ENCODE peak calls at places on chromosome 7, in eight cellular contexts. S is GM10248, E is NCI-H345, T is NCI-H146, I is H4, Q is activated T-helper 1 cell treated with Interleukin-2 at 50 U/mL for 16 hours, K is HepG2, Y is immature natural killer cell. H is an unnamed sample.

GRCh38 chr7:20064974-20065862 is 152.0 kb downstream of the MACC1 start:
- DNase-seq in I (peak; percentile 99), Y (no peak), T (peak; percentile 2), Q (no peak), K (no peak), S (peak; percentile 41), E (no peak), H (peak; percentile 57)

GRCh38 chr7:20470082-20470481 is 139.4 kb downstream of the ITGB8 start:
- DNase-seq in T (no peak), I (no peak), S (no peak), Q (no peak), K (no peak), Y (no peak), E (no peak), H (no peak)

GRCh38 chr7:74051629-74052410 is 23.8 kb downstream of the ELN start:
- DNase-seq in Q (no peak), K (peak; percentile 56), I (peak; percentile 67), S (no peak), E (no peak), Y (peak; percentile 16), T (peak; percentile 80), H (no peak)

GRCh38 chr7:151822541-151823181 is 54.3 kb downstream of the PRKAG2 start:
- DNase-seq in S (no peak), Q (no peak), E (no peak), Y (no peak), T (no peak), I (no peak), K (no peak), H (no peak)

GRCh38 chr7:140966561-140967234 is 42.0 kb upstream of the BRAF start:
- DNase-seq in I (no peak), T (peak; percentile 16), S (no peak), E (no peak), Q (no peak), Y (no peak), K (no peak), H (no peak)

GRCh38 chr7:143285806-143286521 is 1.2 kb downstream of the TMEM139 start:
- DNase-seq in K (no peak), I (no peak), T (no peak), Q (no peak), S (no peak), Y (no peak), E (no peak), H (no peak)

GRCh38 chr7:158649279-158649678 is 55.3 kb downstream of the NCAPG2 start:
- DNase-seq in K (peak; percentile 67), E (no peak), Q (no peak), Y (no peak), S (no peak), T (no peak), I (peak; percentile 65), H (no peak)

GRCh38 chr7:26588511-26588910 is 275.9 kb downstream of the SKAP2 start:
- DNase-seq in E (peak; percentile 11), Y (no peak), S (no peak), Q (no peak), K (no peak), I (no peak), T (peak; percentile 65), H (no peak)

GRCh38 chr7:155523168-155523675 is 23.1 kb downstream of the CNPY1 start:
- DNase-seq in Q (no peak), E (no peak), T (no peak), Y (no peak), I (no peak), S (no peak), K (no peak), H (no peak)

GRCh38 chr7:137026176-137026500 is 157.7 kb downstream of the CHRM2 start:
- DNase-seq in T (no peak), Q (no peak), Y (no peak), S (no peak), E (no peak), K (no peak), I (no peak), H (no peak)

GRCh38 chr7:7323352-7323751 is 141.0 kb downstream of the C1GALT1 start:
- DNase-seq in S (peak; percentile 32), Y (no peak), I (no peak), E (peak; percentile 97), Q (no peak), T (peak; percentile 19), K (no peak), H (peak; percentile 35)

GRCh38 chr7:151091431-151091830 is 5.2 kb downstream of the AGAP3 start:
- DNase-seq in E (no peak), T (no peak), Y (no peak), K (no peak), S (peak; percentile 51), I (no peak), Q (no peak), H (no peak)

GRCh38 chr7:74051193-74051592 is 23.2 kb downstream of the ELN start:
- DNase-seq in E (no peak), K (no peak), Q (no peak), S (no peak), T (no peak), I (no peak), Y (no peak), H (no peak)

GRCh38 chr7:96649981-96650380 is 59.7 kb downstream of the SEM1 start:
- DNase-seq in S (no peak), E (no peak), Y (no peak), Q (no peak), T (no peak), I (peak; percentile 27), K (no peak), H (no peak)

GRCh38 chr7:81062747-81063146 is 143.9 kb upstream of the SEMA3C start:
- DNase-seq in K (no peak), Q (no peak), I (no peak), T (no peak), Y (no peak), E (no peak), S (no peak), H (no peak)

GRCh38 chr7:84237533-84238173 is 43.1 kb upstream of the SEMA3A start:
- DNase-seq in I (peak; percentile 62), E (no peak), S (no peak), T (no peak), Q (no peak), Y (no peak), K (no peak), H (no peak)

GRCh38 chr7:133117432-133117831 is 35.5 kb upstream of the CHCHD3 start:
- DNase-seq in T (no peak), S (no peak), Y (no peak), Q (no peak), K (no peak), I (no peak), E (no peak), H (no peak)

GRCh38 chr7:128176696-128177095 is 64.4 kb upstream of the LEP start:
- DNase-seq in Y (no peak), Q (no peak), I (no peak), T (no peak), K (no peak), S (no peak), E (no peak), H (no peak)

GRCh38 chr7:151540146-151540545 is 20.5 kb upstream of the RHEB start:
- DNase-seq in Q (no peak), T (no peak), I (no peak), E (no peak), S (no peak), Y (no peak), K (no peak), H (no peak)

GRCh38 chr7:13851756-13852155 is 137.7 kb downstream of the ETV1 start:
- DNase-seq in I (peak; percentile 73), Y (no peak), E (peak; percentile 28), S (no peak), T (peak; percentile 36), K (no peak), Q (no peak), H (no peak)

GRCh38 chr7:51300762-51301674 is 15.6 kb downstream of the COBL start:
- DNase-seq in I (peak; percentile 3), K (no peak), T (no peak), Q (no peak), Y (no peak), E (no peak), S (no peak), H (no peak)

GRCh38 chr7:121504478-121504877 is 108.4 kb upstream of the FAM3C start:
- DNase-seq in Q (no peak), Y (no peak), K (no peak), S (no peak), T (no peak), I (peak; percentile 90), E (no peak), H (no peak)

GRCh38 chr7:127652333-127653248 is 597 bp downstream of the SND1 start:
- DNase-seq in I (no peak), Q (no peak), S (no peak), T (peak; percentile 56), Y (no peak), E (no peak), K (no peak), H (no peak)

GRCh38 chr7:46626261-46627037 is 705.4 kb upstream of the IGFBP3 start:
- DNase-seq in I (no peak), K (no peak), S (no peak), Y (no peak), E (no peak), T (no peak), Q (no peak), H (no peak)

GRCh38 chr7:69864822-69865221 is 266.5 kb downstream of the AUTS2 start:
- DNase-seq in S (no peak), Y (no peak), Q (no peak), E (no peak), K (no peak), T (peak; percentile 43), I (no peak), H (no peak)

GRCh38 chr7:82700739-82701138 is 257.2 kb upstream of the CACNA2D1 start:
- DNase-seq in E (peak; percentile 8), K (no peak), Y (no peak), T (peak; percentile 77), I (no peak), S (no peak), Q (no peak), H (no peak)

GRCh38 chr7:115271332-115272235 is 349.7 kb downstream of the MDFIC start:
- DNase-seq in I (no peak), K (no peak), Q (no peak), Y (no peak), S (no peak), T (no peak), E (no peak), H (no peak)

GRCh38 chr7:74479961-74480829 is 26.5 kb downstream of the GTF2IRD1 start:
- DNase-seq in S (peak; percentile 56), E (no peak), I (peak; percentile 89), Y (no peak), T (no peak), K (peak; percentile 62), Q (no peak), H (no peak)

GRCh38 chr7:75961194-75961593 is 33.2 kb downstream of the TMEM120A start:
- DNase-seq in Q (no peak), S (no peak), K (no peak), E (no peak), Y (no peak), I (no peak), T (no peak), H (no peak)